ENCODE peak calls at places on chromosome 1, in nine cellular contexts. One of them, this sample, is unnamed.

GRCh38 chr1:167456926-167457325 is 61.4 kb downstream of the CD247 start:
- DNase-seq in KBM-7: no peak
- DNase-seq in ELR: no peak
- DNase-seq in CD4-positive, CD25-positive, alpha-beta regulatory T cell: no peak
- DNase-seq in M059J: no peak
- DNase-seq in activated T-helper 9 cell treated with anti-CD3 and anti-CD28 coated beads, Interleukin-2, amount 50 U/mL, for 16 hours: no peak
- DNase-seq in posterior cingulate gyrus: no peak
- DNase-seq in A549: no peak
- DNase-seq in fibroblast of pulmonary artery: no peak
- DNase-seq in this sample: no peak

GRCh38 chr1:3827813-3828307 is 29.2 kb downstream of the CEP104 start:
- DNase-seq in KBM-7: no peak
- DNase-seq in fibroblast of pulmonary artery: no peak
- DNase-seq in CD4-positive, CD25-positive, alpha-beta regulatory T cell: no peak
- DNase-seq in ELR: peak
- DNase-seq in A549: no peak
- DNase-seq in posterior cingulate gyrus: peak
- DNase-seq in activated T-helper 9 cell treated with anti-CD3 and anti-CD28 coated beads, Interleukin-2, amount 50 U/mL, for 16 hours: no peak
- DNase-seq in M059J: no peak
- DNase-seq in this sample: no peak

GRCh38 chr1:89721351-89721750 is 88.4 kb downstream of the LRRC8C start:
- DNase-seq in KBM-7: peak
- DNase-seq in M059J: peak
- DNase-seq in posterior cingulate gyrus: no peak
- DNase-seq in activated T-helper 9 cell treated with anti-CD3 and anti-CD28 coated beads, Interleukin-2, amount 50 U/mL, for 16 hours: no peak
- DNase-seq in CD4-positive, CD25-positive, alpha-beta regulatory T cell: peak
- DNase-seq in ELR: peak
- DNase-seq in fibroblast of pulmonary artery: peak
- DNase-seq in A549: no peak
- DNase-seq in this sample: no peak

GRCh38 chr1:33612877-33613487 is 140.5 kb downstream of the ZSCAN20 start:
- DNase-seq in CD4-positive, CD25-positive, alpha-beta regulatory T cell: peak
- DNase-seq in A549: peak
- DNase-seq in activated T-helper 9 cell treated with anti-CD3 and anti-CD28 coated beads, Interleukin-2, amount 50 U/mL, for 16 hours: no peak
- DNase-seq in fibroblast of pulmonary artery: peak
- DNase-seq in M059J: peak
- DNase-seq in KBM-7: peak
- DNase-seq in ELR: peak
- DNase-seq in posterior cingulate gyrus: peak
- DNase-seq in this sample: no peak

GRCh38 chr1:223759273-223759672 is 46.9 kb downstream of the CAPN2 start:
- DNase-seq in activated T-helper 9 cell treated with anti-CD3 and anti-CD28 coated beads, Interleukin-2, amount 50 U/mL, for 16 hours: no peak
- DNase-seq in posterior cingulate gyrus: no peak
- DNase-seq in M059J: no peak
- DNase-seq in KBM-7: peak
- DNase-seq in ELR: no peak
- DNase-seq in A549: no peak
- DNase-seq in fibroblast of pulmonary artery: no peak
- DNase-seq in CD4-positive, CD25-positive, alpha-beta regulatory T cell: no peak
- DNase-seq in this sample: no peak

GRCh38 chr1:87869563-87869962 is 540.9 kb downstream of the LMO4 start:
- DNase-seq in CD4-positive, CD25-positive, alpha-beta regulatory T cell: no peak
- DNase-seq in KBM-7: peak
- DNase-seq in fibroblast of pulmonary artery: peak
- DNase-seq in posterior cingulate gyrus: no peak
- DNase-seq in ELR: peak
- DNase-seq in M059J: peak
- DNase-seq in activated T-helper 9 cell treated with anti-CD3 and anti-CD28 coated beads, Interleukin-2, amount 50 U/mL, for 16 hours: no peak
- DNase-seq in A549: peak
- DNase-seq in this sample: no peak

GRCh38 chr1:95033843-95034242 is 38.9 kb downstream of the ALG14 start:
- DNase-seq in CD4-positive, CD25-positive, alpha-beta regulatory T cell: no peak
- DNase-seq in ELR: peak
- DNase-seq in A549: no peak
- DNase-seq in fibroblast of pulmonary artery: no peak
- DNase-seq in KBM-7: no peak
- DNase-seq in posterior cingulate gyrus: no peak
- DNase-seq in activated T-helper 9 cell treated with anti-CD3 and anti-CD28 coated beads, Interleukin-2, amount 50 U/mL, for 16 hours: no peak
- DNase-seq in M059J: no peak
- DNase-seq in this sample: no peak

GRCh38 chr1:10866314-10867091 is 70.1 kb upstream of the CASZ1 start:
- DNase-seq in fibroblast of pulmonary artery: peak
- DNase-seq in posterior cingulate gyrus: no peak
- DNase-seq in ELR: peak
- DNase-seq in M059J: peak
- DNase-seq in activated T-helper 9 cell treated with anti-CD3 and anti-CD28 coated beads, Interleukin-2, amount 50 U/mL, for 16 hours: peak
- DNase-seq in CD4-positive, CD25-positive, alpha-beta regulatory T cell: peak
- DNase-seq in A549: no peak
- DNase-seq in KBM-7: peak
- DNase-seq in this sample: no peak

GRCh38 chr1:87179076-87179475 is 149.6 kb upstream of the LMO4 start:
- DNase-seq in activated T-helper 9 cell treated with anti-CD3 and anti-CD28 coated beads, Interleukin-2, amount 50 U/mL, for 16 hours: no peak
- DNase-seq in posterior cingulate gyrus: no peak
- DNase-seq in KBM-7: no peak
- DNase-seq in CD4-positive, CD25-positive, alpha-beta regulatory T cell: no peak
- DNase-seq in M059J: no peak
- DNase-seq in ELR: no peak
- DNase-seq in fibroblast of pulmonary artery: no peak
- DNase-seq in A549: no peak
- DNase-seq in this sample: no peak

GRCh38 chr1:216183007-216183406 is 240.2 kb downstream of the USH2A start:
- DNase-seq in fibroblast of pulmonary artery: peak
- DNase-seq in activated T-helper 9 cell treated with anti-CD3 and anti-CD28 coated beads, Interleukin-2, amount 50 U/mL, for 16 hours: no peak
- DNase-seq in A549: no peak
- DNase-seq in posterior cingulate gyrus: no peak
- DNase-seq in ELR: peak
- DNase-seq in CD4-positive, CD25-positive, alpha-beta regulatory T cell: no peak
- DNase-seq in M059J: peak
- DNase-seq in KBM-7: no peak
- DNase-seq in this sample: no peak

GRCh38 chr1:180151508-180151907 is 3.2 kb upstream of the QSOX1 start:
- DNase-seq in activated T-helper 9 cell treated with anti-CD3 and anti-CD28 coated beads, Interleukin-2, amount 50 U/mL, for 16 hours: no peak
- DNase-seq in A549: peak
- DNase-seq in fibroblast of pulmonary artery: peak
- DNase-seq in M059J: peak
- DNase-seq in KBM-7: no peak
- DNase-seq in CD4-positive, CD25-positive, alpha-beta regulatory T cell: no peak
- DNase-seq in ELR: peak
- DNase-seq in posterior cingulate gyrus: no peak
- DNase-seq in this sample: no peak

GRCh38 chr1:10745886-10746455 is 50.5 kb downstream of the CASZ1 start:
- DNase-seq in fibroblast of pulmonary artery: no peak
- DNase-seq in CD4-positive, CD25-positive, alpha-beta regulatory T cell: no peak
- DNase-seq in M059J: no peak
- DNase-seq in activated T-helper 9 cell treated with anti-CD3 and anti-CD28 coated beads, Interleukin-2, amount 50 U/mL, for 16 hours: no peak
- DNase-seq in KBM-7: no peak
- DNase-seq in A549: no peak
- DNase-seq in ELR: no peak
- DNase-seq in posterior cingulate gyrus: no peak
- DNase-seq in this sample: no peak

GRCh38 chr1:193262661-193263060 is 76.2 kb upstream of the B3GALT2 start:
- DNase-seq in CD4-positive, CD25-positive, alpha-beta regulatory T cell: no peak
- DNase-seq in KBM-7: no peak
- DNase-seq in fibroblast of pulmonary artery: no peak
- DNase-seq in activated T-helper 9 cell treated with anti-CD3 and anti-CD28 coated beads, Interleukin-2, amount 50 U/mL, for 16 hours: no peak
- DNase-seq in A549: no peak
- DNase-seq in ELR: no peak
- DNase-seq in posterior cingulate gyrus: no peak
- DNase-seq in M059J: no peak
- DNase-seq in this sample: no peak